ENCODE peak calls at places on chromosomes 2 and 18, in eight cellular contexts. N, P, Z, O, M, C, B and J are unnamed samples.

GRCh38 chr2:185628985-185629384 is 109.6 kb upstream of the FSIP2 start:
- DNase-seq in O (no peak), B (no peak), C (peak), N (no peak), M (peak), P (peak), Z (no peak), J (peak)

GRCh38 chr18:25164837-25165791 is 186.9 kb downstream of the ZNF521 start:
- DNase-seq in Z (peak), N (no peak), O (no peak), P (no peak), B (no peak), C (peak), M (no peak), J (peak)

GRCh38 chr2:60321816-60322215 is 231.6 kb downstream of the BCL11A start:
- DNase-seq in N (no peak), O (no peak), Z (no peak), B (no peak), C (no peak), P (no peak), M (no peak), J (no peak)

GRCh38 chr18:46293699-46294300 is 189.6 kb downstream of the HAUS1 start:
- DNase-seq in Z (peak), P (no peak), O (no peak), B (no peak), C (no peak), N (no peak), M (no peak), J (no peak)

GRCh38 chr2:144583741-144584453 is 64.0 kb upstream of the ZEB2 start:
- DNase-seq in O (no peak), B (no peak), M (no peak), C (no peak), Z (peak), N (no peak), P (no peak), J (peak)

GRCh38 chr18:24427484-24427883 is 1.0 kb downstream of the IMPACT start:
- DNase-seq in B (no peak), C (no peak), M (no peak), Z (peak), O (peak), N (no peak), P (no peak), J (peak)

GRCh38 chr2:110842048-110842447 is 109.7 kb downstream of the ACOXL start:
- DNase-seq in Z (no peak), O (no peak), M (no peak), C (no peak), N (no peak), P (no peak), B (no peak), J (no peak)

GRCh38 chr2:158120664-158121063 is 19.0 kb downstream of the UPP2 start:
- DNase-seq in O (no peak), B (no peak), M (no peak), N (no peak), P (no peak), Z (no peak), C (no peak), J (no peak)

GRCh38 chr2:215764441-215765048 is 248.8 kb downstream of the MREG start:
- DNase-seq in O (peak), N (no peak), B (no peak), C (no peak), P (no peak), M (no peak), Z (peak), J (peak)

GRCh38 chr2:201916565-201916964 is 110.2 kb downstream of the CDK15 start:
- DNase-seq in Z (no peak), B (no peak), P (no peak), O (no peak), M (no peak), N (no peak), C (no peak), J (no peak)

GRCh38 chr2:238743243-238744068 is 104.4 kb upstream of the TWIST2 start:
- DNase-seq in B (no peak), C (no peak), Z (no peak), O (peak), M (no peak), N (no peak), P (no peak), J (no peak)

GRCh38 chr2:26649992-26650712 is 9.0 kb upstream of the CIB4 start:
- DNase-seq in Z (no peak), P (no peak), N (no peak), M (no peak), B (no peak), C (no peak), O (no peak), J (no peak)

GRCh38 chr18:35933982-35934381 is 38.5 kb upstream of the RMP24 start:
- DNase-seq in B (no peak), O (no peak), C (peak), Z (no peak), N (no peak), M (no peak), P (peak), J (no peak)

GRCh38 chr18:22348521-22349316 is 69.0 kb downstream of the CTAGE1 start:
- DNase-seq in P (no peak), N (no peak), O (no peak), C (no peak), Z (peak), B (no peak), M (peak), J (peak)

GRCh38 chr2:1690056-1690775 is 54.1 kb downstream of the PXDN start:
- DNase-seq in B (no peak), O (no peak), C (no peak), P (no peak), N (no peak), M (no peak), Z (no peak), J (no peak)

GRCh38 chr2:209985879-209986278 is 16.6 kb upstream of the RPE start:
- DNase-seq in C (no peak), B (no peak), O (no peak), P (no peak), N (no peak), M (no peak), Z (no peak), J (no peak)

GRCh38 chr2:214103199-214104001 is 307.5 kb upstream of the VWC2L start:
- DNase-seq in Z (peak), O (no peak), P (no peak), M (no peak), C (no peak), N (no peak), B (no peak), J (peak)

GRCh38 chr2:1496394-1496821 is 83.1 kb downstream of the TPO start:
- DNase-seq in O (no peak), N (no peak), M (no peak), C (no peak), B (no peak), Z (no peak), P (no peak), J (no peak)

GRCh38 chr2:234621120-234621519 is 124.2 kb upstream of the ARL4C start:
- DNase-seq in B (no peak), P (no peak), Z (no peak), C (no peak), M (no peak), N (no peak), O (no peak), J (peak)

GRCh38 chr18:22847867-22848451 is 85.2 kb upstream of the RBBP8 start:
- DNase-seq in N (no peak), O (no peak), P (no peak), C (no peak), M (no peak), B (no peak), Z (no peak), J (no peak)

GRCh38 chr2:11391941-11392266 is 47.5 kb upstream of the ROCK2 start:
- DNase-seq in M (no peak), N (no peak), O (no peak), Z (no peak), P (no peak), B (no peak), C (no peak), J (no peak)

GRCh38 chr18:21672868-21673267 is 31.7 kb downstream of the ABHD3 start:
- DNase-seq in O (no peak), Z (peak), B (no peak), C (peak), P (peak), N (peak), M (no peak), J (peak)

GRCh38 chr2:186544255-186544675 is 45.6 kb upstream of the ITGAV start:
- DNase-seq in P (peak), O (no peak), C (peak), Z (peak), N (peak), B (no peak), M (no peak), J (peak)

GRCh38 chr2:86305195-86305975 is 32.0 kb downstream of the REEP1 start:
- DNase-seq in B (no peak), P (no peak), C (no peak), M (no peak), Z (no peak), O (no peak), N (no peak), J (no peak)

GRCh38 chr2:194087089-194087488 is 1569.9 kb upstream of the SLC39A10 start:
- DNase-seq in C (no peak), N (no peak), Z (no peak), M (no peak), O (no peak), P (no peak), B (no peak), J (no peak)

GRCh38 chr18:48693625-48694262 is 154.9 kb downstream of the CTIF start:
- DNase-seq in B (no peak), M (no peak), Z (peak), O (peak), P (no peak), C (no peak), N (no peak), J (no peak)

GRCh38 chr2:200469708-200470600 is 39.9 kb downstream of the KCTD18 start:
- DNase-seq in M (no peak), N (no peak), P (no peak), Z (no peak), C (no peak), B (no peak), O (no peak), J (no peak)

GRCh38 chr2:168550670-168551069 is 94.6 kb downstream of the CERS6 start:
- DNase-seq in P (no peak), Z (no peak), B (no peak), M (peak), O (no peak), N (no peak), C (no peak), J (no peak)

GRCh38 chr18:63158012-63158631 is 161.4 kb downstream of the BCL2 start:
- DNase-seq in Z (no peak), P (no peak), O (no peak), B (no peak), C (no peak), M (no peak), N (no peak), J (no peak)

GRCh38 chr2:127578411-127578810 is 42.9 kb downstream of the MYO7B start:
- DNase-seq in O (no peak), N (no peak), P (no peak), Z (no peak), B (no peak), C (no peak), M (no peak), J (no peak)

GRCh38 chr2:127577503-127577902 is 42.0 kb downstream of the MYO7B start:
- DNase-seq in P (no peak), N (no peak), Z (no peak), C (no peak), O (no peak), M (no peak), B (no peak), J (no peak)

GRCh38 chr2:127577973-127578372 is 42.5 kb downstream of the MYO7B start:
- DNase-seq in C (no peak), Z (no peak), M (no peak), P (no peak), B (no peak), O (no peak), N (no peak), J (no peak)

GRCh38 chr2:127580167-127581049 is 44.9 kb downstream of the MYO7B start:
- DNase-seq in P (no peak), Z (no peak), N (no peak), O (no peak), C (no peak), B (no peak), M (no peak), J (no peak)

GRCh38 chr2:127579231-127579630 is 43.7 kb downstream of the MYO7B start:
- DNase-seq in N (no peak), O (no peak), M (no peak), P (no peak), B (no peak), C (no peak), Z (no peak), J (no peak)
- H3K4me2 ChIP-seq in N (no peak), O (no peak), M (no peak), P (no peak), B (no peak), C (no peak), Z (no peak), J (no peak)

DNA sequence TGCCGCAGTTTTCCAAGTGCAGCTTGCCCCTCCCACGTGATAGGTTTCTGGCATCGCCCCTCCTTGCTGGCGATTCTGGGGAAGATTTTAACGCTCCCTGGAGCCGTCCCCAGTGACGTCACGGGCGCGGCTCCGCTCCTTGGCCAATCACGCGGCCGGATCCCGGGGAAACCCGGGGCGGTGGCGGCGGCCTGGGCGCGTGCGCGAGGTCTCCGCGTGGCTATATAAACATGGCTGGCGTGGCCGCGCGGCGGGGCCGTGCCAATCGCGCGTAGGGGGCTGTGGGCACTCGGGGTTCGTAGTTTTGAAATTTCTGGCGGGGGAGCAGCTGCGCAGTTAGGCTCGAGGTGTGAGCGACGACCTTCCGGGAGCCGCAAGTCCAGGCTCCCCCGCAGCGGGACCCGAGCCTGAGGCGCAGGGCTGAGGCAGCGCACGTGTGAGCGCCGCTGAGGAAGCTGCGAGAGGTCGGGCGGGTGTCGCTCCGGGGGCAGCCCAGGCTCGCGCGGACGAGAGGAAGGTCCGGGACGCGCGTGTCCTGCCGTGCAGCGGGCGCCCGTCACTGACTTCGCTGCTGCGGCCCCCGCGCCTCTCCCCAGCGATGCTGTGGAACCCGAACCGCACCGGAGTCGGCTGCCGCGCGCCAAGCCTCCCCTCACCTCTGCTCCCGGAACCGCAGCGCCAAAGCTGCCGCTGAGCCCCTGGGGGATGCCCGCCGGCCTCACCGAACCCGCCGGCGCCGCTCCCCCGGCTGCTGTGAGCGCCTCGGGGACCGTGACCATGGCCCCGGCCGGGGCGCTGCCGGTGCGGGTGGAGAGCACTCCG is at the start of gene TAF4B:
- DNase-seq in M (peak), C (peak), O (peak), Z (peak), N (peak), P (peak), B (peak), J (peak)
- TF ChIP-seq POLR2A in M (peak), C (no peak), O (peak), Z (no peak), N (peak), P (peak), B (peak), J (no peak)

DNA sequence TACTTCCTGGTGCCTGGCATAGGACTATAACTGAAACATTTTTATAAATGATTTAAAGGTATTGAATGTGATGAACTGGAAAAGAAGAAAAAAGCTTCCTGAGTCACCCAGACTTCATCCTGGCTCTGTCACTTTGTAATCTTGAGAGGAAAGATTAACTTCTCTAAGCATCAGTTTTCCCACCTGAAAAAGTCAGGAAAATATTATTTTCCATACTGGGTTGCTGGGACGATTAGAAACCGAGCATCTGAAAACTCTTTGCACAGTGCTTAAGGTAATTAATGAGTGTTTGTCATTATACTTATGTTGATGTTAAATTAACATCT is 71.8 kb downstream of the FMNL2 start:
- DNase-seq in C (no peak), M (no peak), P (no peak), O (no peak), B (no peak), N (no peak), Z (no peak), J (no peak)
- H3K4me2 ChIP-seq in C (no peak), M (peak), P (peak), O (no peak), B (peak), N (peak), Z (peak), J (peak)

DNA sequence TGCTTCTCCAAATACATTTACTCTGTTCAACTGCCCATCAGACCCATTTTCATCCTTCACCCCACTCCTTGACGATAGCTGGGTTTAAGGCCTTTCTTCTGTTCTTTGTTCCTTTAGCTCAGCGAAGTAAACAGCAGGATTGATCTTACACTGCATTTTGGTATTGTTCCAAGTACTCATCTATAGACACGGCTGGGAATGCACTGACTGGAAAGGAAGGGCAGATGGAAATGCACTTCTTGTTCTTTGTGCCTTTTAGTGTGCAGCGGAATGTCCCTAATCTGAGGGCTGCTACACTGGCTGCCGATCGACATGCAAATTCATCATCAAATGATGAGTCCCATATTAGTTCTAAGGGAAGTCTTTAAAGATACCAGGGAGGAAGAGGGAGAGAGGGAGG is 402.7 kb upstream of the SPRED2 start:
- DNase-seq in O (no peak), C (no peak), N (no peak), Z (no peak), B (no peak), P (no peak), M (no peak), J (no peak)
- TF ChIP-seq POLR2A in O (no peak), C (no peak), N (no peak), Z (no peak), B (no peak), P (no peak), M (no peak), J (no peak)

GRCh38 chr2:217026161-217026560 is 166.3 kb upstream of the TNP1 start:
- DNase-seq in P (no peak), O (no peak), C (no peak), N (no peak), M (no peak), Z (no peak), B (no peak), J (no peak)

GRCh38 chr2:217030081-217030480 is 170.2 kb upstream of the TNP1 start:
- DNase-seq in O (no peak), C (no peak), Z (no peak), P (no peak), B (no peak), M (no peak), N (no peak), J (no peak)

GRCh38 chr2:217023611-217024010 is 163.7 kb upstream of the TNP1 start:
- DNase-seq in B (no peak), M (no peak), N (no peak), P (no peak), Z (no peak), O (no peak), C (no peak), J (no peak)

GRCh38 chr2:217026570-217026969 is 166.7 kb upstream of the TNP1 start:
- DNase-seq in B (no peak), N (no peak), Z (no peak), P (no peak), O (no peak), C (no peak), M (no peak), J (no peak)

DNA sequence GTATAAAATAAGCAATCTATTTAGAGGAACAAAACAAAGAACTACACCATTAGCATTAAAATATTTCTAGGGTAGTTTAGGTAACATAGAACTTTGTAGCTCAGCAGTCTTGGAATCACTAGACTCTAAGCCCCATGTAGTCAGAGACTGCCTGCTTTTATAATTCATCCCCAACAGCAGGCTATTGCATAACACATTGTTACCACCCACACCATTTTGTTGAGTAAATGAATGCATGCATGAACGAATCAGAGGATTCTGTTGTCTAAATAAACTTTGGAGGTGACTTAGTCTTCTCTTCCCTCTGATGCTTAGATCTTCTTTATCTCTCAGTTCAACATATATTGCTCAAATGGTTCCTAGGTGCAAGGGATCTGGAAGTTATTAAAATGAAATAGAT is 167.6 kb upstream of the TNP1 start:
- DNase-seq in C (no peak), O (no peak), P (no peak), Z (no peak), B (no peak), M (no peak), N (no peak), J (no peak)
- H3K4me2 ChIP-seq in C (no peak), O (no peak), P (no peak), Z (no peak), B (no peak), M (no peak), N (no peak), J (no peak)

GRCh38 chr2:10283106-10284062 is 19.3 kb upstream of the HPCAL1 start:
- DNase-seq in Z (peak), B (no peak), M (no peak), C (peak), P (peak), N (peak), O (peak), J (peak)
- TF ChIP-seq POLR2A in Z (peak), B (no peak), M (no peak), C (no peak), P (no peak), N (no peak), O (peak), J (no peak)

DNA sequence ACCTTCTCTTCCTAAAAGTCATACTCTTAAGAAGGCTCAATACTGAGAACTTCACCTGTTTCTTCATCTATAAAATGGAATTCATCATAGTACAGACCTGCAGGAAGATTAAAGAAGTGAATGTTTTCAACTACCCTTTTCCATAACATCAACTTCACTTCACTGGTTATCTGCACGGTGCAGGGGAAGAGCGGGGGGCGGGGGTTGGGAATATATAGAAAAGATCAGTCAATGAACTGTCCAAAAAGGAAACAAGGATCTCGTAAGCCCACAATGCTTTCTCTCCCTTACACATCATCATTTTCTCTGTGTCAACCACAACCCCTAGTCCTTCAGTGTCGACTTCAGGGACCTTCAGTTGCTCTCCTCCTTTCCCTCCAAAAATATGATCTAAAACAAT is 5.1 kb downstream of the MBOAT2 start:
- DNase-seq in C (no peak), P (no peak), B (no peak), M (no peak), Z (no peak), N (no peak), O (peak), J (no peak)
- H3K4me2 ChIP-seq in C (no peak), P (no peak), B (no peak), M (no peak), Z (no peak), N (no peak), O (peak), J (no peak)